ENCODE peak calls at places on chromosomes 7 and 10, in seven cellular contexts. One of them, this sample, is unnamed.

GRCh38 chr10:47319798-47320197 is 2.5 kb upstream of the GDF2 start:
- DNase-seq in astrocyte of the cerebellum: no peak
- DNase-seq in LNCaP clone FGC: no peak
- DNase-seq in adrenal gland: no peak
- DNase-seq in cardiac fibroblast: no peak
- DNase-seq in upper lobe of right lung: no peak
- DNase-seq in fibroblast of pulmonary artery: no peak
- DNase-seq in this sample: no peak

GRCh38 chr10:127150136-127150535 is 46.3 kb downstream of the INSYN2A start:
- DNase-seq in astrocyte of the cerebellum: peak
- DNase-seq in LNCaP clone FGC: no peak
- DNase-seq in adrenal gland: no peak
- DNase-seq in cardiac fibroblast: no peak
- DNase-seq in upper lobe of right lung: no peak
- DNase-seq in fibroblast of pulmonary artery: no peak
- DNase-seq in this sample: peak

GRCh38 chr7:12066004-12066403 is 145.1 kb upstream of the TMEM106B start:
- DNase-seq in astrocyte of the cerebellum: no peak
- DNase-seq in LNCaP clone FGC: no peak
- DNase-seq in adrenal gland: no peak
- DNase-seq in cardiac fibroblast: no peak
- DNase-seq in upper lobe of right lung: no peak
- DNase-seq in fibroblast of pulmonary artery: no peak
- DNase-seq in this sample: peak

GRCh38 chr10:14397069-14397468 is 66.3 kb upstream of the FRMD4A start:
- DNase-seq in astrocyte of the cerebellum: peak
- DNase-seq in LNCaP clone FGC: no peak
- DNase-seq in adrenal gland: peak
- DNase-seq in cardiac fibroblast: peak
- DNase-seq in upper lobe of right lung: peak
- DNase-seq in fibroblast of pulmonary artery: peak
- DNase-seq in this sample: peak

GRCh38 chr7:120805636-120806388 is 52.1 kb downstream of the TSPAN12 start:
- DNase-seq in astrocyte of the cerebellum: peak
- DNase-seq in LNCaP clone FGC: no peak
- DNase-seq in adrenal gland: peak
- DNase-seq in cardiac fibroblast: peak
- DNase-seq in upper lobe of right lung: no peak
- DNase-seq in fibroblast of pulmonary artery: peak
- DNase-seq in this sample: peak

GRCh38 chr10:98340946-98341345 is 73.0 kb upstream of the LOXL4 start:
- DNase-seq in astrocyte of the cerebellum: no peak
- DNase-seq in LNCaP clone FGC: no peak
- DNase-seq in adrenal gland: peak
- DNase-seq in cardiac fibroblast: peak
- DNase-seq in upper lobe of right lung: no peak
- DNase-seq in fibroblast of pulmonary artery: peak
- DNase-seq in this sample: peak

GRCh38 chr7:156640949-156641485 is 443 bp downstream of the RNF32 start:
- DNase-seq in astrocyte of the cerebellum: no peak
- DNase-seq in LNCaP clone FGC: no peak
- DNase-seq in adrenal gland: peak
- DNase-seq in cardiac fibroblast: peak
- DNase-seq in upper lobe of right lung: no peak
- DNase-seq in fibroblast of pulmonary artery: peak
- DNase-seq in this sample: peak

GRCh38 chr7:5625938-5626337 is 155.5 kb downstream of the RNF216 start:
- DNase-seq in astrocyte of the cerebellum: peak
- DNase-seq in LNCaP clone FGC: no peak
- DNase-seq in adrenal gland: no peak
- DNase-seq in cardiac fibroblast: peak
- DNase-seq in upper lobe of right lung: no peak
- DNase-seq in fibroblast of pulmonary artery: peak
- DNase-seq in this sample: peak

GRCh38 chr10:100377830-100378229 is 30.8 kb downstream of the SCD start:
- DNase-seq in astrocyte of the cerebellum: no peak
- DNase-seq in LNCaP clone FGC: no peak
- DNase-seq in adrenal gland: no peak
- DNase-seq in cardiac fibroblast: no peak
- DNase-seq in upper lobe of right lung: no peak
- DNase-seq in fibroblast of pulmonary artery: no peak
- DNase-seq in this sample: no peak

GRCh38 chr10:11292576-11293302 is 275.1 kb downstream of the CELF2 start:
- DNase-seq in astrocyte of the cerebellum: no peak
- DNase-seq in LNCaP clone FGC: no peak
- DNase-seq in adrenal gland: no peak
- DNase-seq in cardiac fibroblast: no peak
- DNase-seq in upper lobe of right lung: no peak
- DNase-seq in fibroblast of pulmonary artery: no peak
- DNase-seq in this sample: no peak

GRCh38 chr7:2220954-2221353 is 11.8 kb downstream of the MAD1L1 start:
- DNase-seq in astrocyte of the cerebellum: no peak
- DNase-seq in LNCaP clone FGC: no peak
- DNase-seq in adrenal gland: no peak
- DNase-seq in cardiac fibroblast: no peak
- DNase-seq in upper lobe of right lung: no peak
- DNase-seq in fibroblast of pulmonary artery: no peak
- DNase-seq in this sample: no peak

GRCh38 chr10:118405933-118406332 is 63.8 kb upstream of the FAM204A start:
- DNase-seq in astrocyte of the cerebellum: no peak
- DNase-seq in LNCaP clone FGC: no peak
- DNase-seq in adrenal gland: no peak
- DNase-seq in cardiac fibroblast: no peak
- DNase-seq in upper lobe of right lung: no peak
- DNase-seq in fibroblast of pulmonary artery: no peak
- DNase-seq in this sample: peak

GRCh38 chr7:100691676-100692577 is 2.1 kb downstream of the GIGYF1 start:
- DNase-seq in astrocyte of the cerebellum: peak
- DNase-seq in LNCaP clone FGC: no peak
- DNase-seq in adrenal gland: peak
- DNase-seq in cardiac fibroblast: peak
- DNase-seq in upper lobe of right lung: peak
- DNase-seq in fibroblast of pulmonary artery: peak
- DNase-seq in this sample: peak

GRCh38 chr7:128217972-128218652 is 23.0 kb upstream of the LEP start:
- DNase-seq in astrocyte of the cerebellum: no peak
- DNase-seq in LNCaP clone FGC: no peak
- DNase-seq in adrenal gland: no peak
- DNase-seq in cardiac fibroblast: no peak
- DNase-seq in upper lobe of right lung: no peak
- DNase-seq in fibroblast of pulmonary artery: no peak
- DNase-seq in this sample: no peak

GRCh38 chr10:124504711-124505110 is 43.1 kb downstream of the LHPP start:
- DNase-seq in astrocyte of the cerebellum: no peak
- DNase-seq in LNCaP clone FGC: no peak
- DNase-seq in adrenal gland: no peak
- DNase-seq in cardiac fibroblast: no peak
- DNase-seq in upper lobe of right lung: no peak
- DNase-seq in fibroblast of pulmonary artery: no peak
- DNase-seq in this sample: no peak

GRCh38 chr10:133219782-133220181 is 10.2 kb upstream of the UTF1 start:
- DNase-seq in astrocyte of the cerebellum: no peak
- DNase-seq in LNCaP clone FGC: no peak
- DNase-seq in adrenal gland: no peak
- DNase-seq in cardiac fibroblast: no peak
- DNase-seq in upper lobe of right lung: no peak
- DNase-seq in fibroblast of pulmonary artery: no peak
- DNase-seq in this sample: no peak

GRCh38 chr10:86198271-86198670 is 168.3 kb downstream of the GRID1 start:
- DNase-seq in astrocyte of the cerebellum: no peak
- DNase-seq in LNCaP clone FGC: no peak
- DNase-seq in adrenal gland: no peak
- DNase-seq in cardiac fibroblast: no peak
- DNase-seq in upper lobe of right lung: no peak
- DNase-seq in fibroblast of pulmonary artery: no peak
- DNase-seq in this sample: no peak

GRCh38 chr10:8873310-8873709 is 818.8 kb downstream of the GATA3 start:
- DNase-seq in astrocyte of the cerebellum: no peak
- DNase-seq in LNCaP clone FGC: peak
- DNase-seq in adrenal gland: no peak
- DNase-seq in cardiac fibroblast: no peak
- DNase-seq in upper lobe of right lung: no peak
- DNase-seq in fibroblast of pulmonary artery: peak
- DNase-seq in this sample: peak

GRCh38 chr10:92517034-92517655 is 56.7 kb downstream of the IDE start:
- DNase-seq in astrocyte of the cerebellum: peak
- DNase-seq in LNCaP clone FGC: peak
- DNase-seq in adrenal gland: peak
- DNase-seq in cardiac fibroblast: peak
- DNase-seq in upper lobe of right lung: no peak
- DNase-seq in fibroblast of pulmonary artery: peak
- DNase-seq in this sample: peak

GRCh38 chr7:69677905-69678793 is 79.9 kb downstream of the AUTS2 start:
- DNase-seq in astrocyte of the cerebellum: no peak
- DNase-seq in LNCaP clone FGC: no peak
- DNase-seq in adrenal gland: no peak
- DNase-seq in cardiac fibroblast: no peak
- DNase-seq in upper lobe of right lung: no peak
- DNase-seq in fibroblast of pulmonary artery: no peak
- DNase-seq in this sample: no peak

GRCh38 chr7:69676247-69676646 is 78.0 kb downstream of the AUTS2 start:
- DNase-seq in astrocyte of the cerebellum: no peak
- DNase-seq in LNCaP clone FGC: no peak
- DNase-seq in adrenal gland: no peak
- DNase-seq in cardiac fibroblast: no peak
- DNase-seq in upper lobe of right lung: no peak
- DNase-seq in fibroblast of pulmonary artery: no peak
- DNase-seq in this sample: no peak

GRCh38 chr7:69678794-69679103 is 80.5 kb downstream of the AUTS2 start:
- DNase-seq in astrocyte of the cerebellum: no peak
- DNase-seq in LNCaP clone FGC: no peak
- DNase-seq in adrenal gland: no peak
- DNase-seq in cardiac fibroblast: peak
- DNase-seq in upper lobe of right lung: no peak
- DNase-seq in fibroblast of pulmonary artery: no peak
- DNase-seq in this sample: no peak

GRCh38 chr7:69674701-69675182 is 76.5 kb downstream of the AUTS2 start:
- DNase-seq in astrocyte of the cerebellum: no peak
- DNase-seq in LNCaP clone FGC: peak
- DNase-seq in adrenal gland: no peak
- DNase-seq in cardiac fibroblast: no peak
- DNase-seq in upper lobe of right lung: no peak
- DNase-seq in fibroblast of pulmonary artery: no peak
- DNase-seq in this sample: peak

GRCh38 chr7:69677054-69677847 is 79.0 kb downstream of the AUTS2 start:
- DNase-seq in astrocyte of the cerebellum: no peak
- DNase-seq in LNCaP clone FGC: no peak
- DNase-seq in adrenal gland: no peak
- DNase-seq in cardiac fibroblast: no peak
- DNase-seq in upper lobe of right lung: no peak
- DNase-seq in fibroblast of pulmonary artery: no peak
- DNase-seq in this sample: no peak
- TF ChIP-seq CTCF in astrocyte of the cerebellum: peak
- TF ChIP-seq CTCF in LNCaP clone FGC: peak
- TF ChIP-seq CTCF in adrenal gland: no peak
- TF ChIP-seq CTCF in cardiac fibroblast: no peak
- TF ChIP-seq CTCF in upper lobe of right lung: no peak
- TF ChIP-seq CTCF in fibroblast of pulmonary artery: peak
- TF ChIP-seq CTCF in this sample: no peak

GRCh38 chr10:6464862-6465430 is 115.1 kb downstream of the PRKCQ start:
- DNase-seq in astrocyte of the cerebellum: no peak
- DNase-seq in LNCaP clone FGC: no peak
- DNase-seq in adrenal gland: no peak
- DNase-seq in cardiac fibroblast: no peak
- DNase-seq in upper lobe of right lung: no peak
- DNase-seq in fibroblast of pulmonary artery: no peak
- DNase-seq in this sample: peak
- H3K4me3 ChIP-seq in astrocyte of the cerebellum: no peak
- H3K4me3 ChIP-seq in LNCaP clone FGC: no peak
- H3K4me3 ChIP-seq in adrenal gland: no peak
- H3K4me3 ChIP-seq in cardiac fibroblast: no peak
- H3K4me3 ChIP-seq in upper lobe of right lung: no peak
- H3K4me3 ChIP-seq in fibroblast of pulmonary artery: no peak
- H3K4me3 ChIP-seq in this sample: no peak

GRCh38 chr10:29470843-29471482 is 163.8 kb downstream of the SVIL start:
- DNase-seq in astrocyte of the cerebellum: no peak
- DNase-seq in LNCaP clone FGC: no peak
- DNase-seq in adrenal gland: no peak
- DNase-seq in cardiac fibroblast: no peak
- DNase-seq in upper lobe of right lung: no peak
- DNase-seq in fibroblast of pulmonary artery: no peak
- DNase-seq in this sample: no peak

GRCh38 chr10:29470355-29470705 is 164.4 kb downstream of the SVIL start:
- DNase-seq in astrocyte of the cerebellum: no peak
- DNase-seq in LNCaP clone FGC: no peak
- DNase-seq in adrenal gland: no peak
- DNase-seq in cardiac fibroblast: no peak
- DNase-seq in upper lobe of right lung: no peak
- DNase-seq in fibroblast of pulmonary artery: no peak
- DNase-seq in this sample: no peak

GRCh38 chr10:29469481-29470354 is 165.1 kb downstream of the SVIL start:
- DNase-seq in astrocyte of the cerebellum: no peak
- DNase-seq in LNCaP clone FGC: no peak
- DNase-seq in adrenal gland: no peak
- DNase-seq in cardiac fibroblast: no peak
- DNase-seq in upper lobe of right lung: no peak
- DNase-seq in fibroblast of pulmonary artery: no peak
- DNase-seq in this sample: no peak

GRCh38 chr10:29461042-29461441 is 172.2 kb downstream of the LYZL1 start:
- DNase-seq in astrocyte of the cerebellum: no peak
- DNase-seq in LNCaP clone FGC: no peak
- DNase-seq in adrenal gland: no peak
- DNase-seq in cardiac fibroblast: no peak
- DNase-seq in upper lobe of right lung: no peak
- DNase-seq in fibroblast of pulmonary artery: no peak
- DNase-seq in this sample: no peak

GRCh38 chr10:29465384-29465783 is 169.4 kb downstream of the SVIL start:
- DNase-seq in astrocyte of the cerebellum: no peak
- DNase-seq in LNCaP clone FGC: no peak
- DNase-seq in adrenal gland: no peak
- DNase-seq in cardiac fibroblast: no peak
- DNase-seq in upper lobe of right lung: no peak
- DNase-seq in fibroblast of pulmonary artery: no peak
- DNase-seq in this sample: no peak
- TF ChIP-seq CTCF in astrocyte of the cerebellum: peak
- TF ChIP-seq CTCF in LNCaP clone FGC: peak
- TF ChIP-seq CTCF in adrenal gland: no peak
- TF ChIP-seq CTCF in cardiac fibroblast: peak
- TF ChIP-seq CTCF in upper lobe of right lung: no peak
- TF ChIP-seq CTCF in fibroblast of pulmonary artery: peak
- TF ChIP-seq CTCF in this sample: peak

GRCh38 chr7:89023146-89023545 is 227.6 kb upstream of the TEX47 start:
- DNase-seq in astrocyte of the cerebellum: peak
- DNase-seq in LNCaP clone FGC: no peak
- DNase-seq in adrenal gland: no peak
- DNase-seq in cardiac fibroblast: no peak
- DNase-seq in upper lobe of right lung: no peak
- DNase-seq in fibroblast of pulmonary artery: no peak
- DNase-seq in this sample: no peak
- H3K4me3 ChIP-seq in astrocyte of the cerebellum: no peak
- H3K4me3 ChIP-seq in LNCaP clone FGC: no peak
- H3K4me3 ChIP-seq in adrenal gland: no peak
- H3K4me3 ChIP-seq in cardiac fibroblast: no peak
- H3K4me3 ChIP-seq in upper lobe of right lung: no peak
- H3K4me3 ChIP-seq in fibroblast of pulmonary artery: no peak
- H3K4me3 ChIP-seq in this sample: no peak

GRCh38 chr10:89853796-89854195 is 152.4 kb downstream of the KIF20B start:
- DNase-seq in astrocyte of the cerebellum: no peak
- DNase-seq in LNCaP clone FGC: no peak
- DNase-seq in adrenal gland: no peak
- DNase-seq in cardiac fibroblast: no peak
- DNase-seq in upper lobe of right lung: no peak
- DNase-seq in fibroblast of pulmonary artery: no peak
- DNase-seq in this sample: no peak
- TF ChIP-seq CTCF in astrocyte of the cerebellum: peak
- TF ChIP-seq CTCF in LNCaP clone FGC: no peak
- TF ChIP-seq CTCF in adrenal gland: no peak
- TF ChIP-seq CTCF in cardiac fibroblast: peak
- TF ChIP-seq CTCF in upper lobe of right lung: no peak
- TF ChIP-seq CTCF in fibroblast of pulmonary artery: peak
- TF ChIP-seq CTCF in this sample: no peak

This sample was measured in epithelial cell of esophagus.